ENCODE peak calls at places on chromosome 2, in six cellular contexts. G is stomach, N is HepG2, C is K562, J is SK-N-MC, W is esophagus muscularis mucosa. T is an unnamed sample.

GRCh38 chr2:35538796-35539195 is 816.8 kb upstream of the CRIM1 start:
- DNase-seq in W (no peak), C (no peak), J (no peak), N (no peak), G (no peak), T (no peak)

GRCh38 chr2:39875182-39875913 is 96.3 kb upstream of the THUMPD2 start:
- DNase-seq in N (no peak), C (no peak), W (no peak), G (no peak), J (no peak), T (no peak)

GRCh38 chr2:216115224-216115582 is 6.1 kb downstream of the XRCC5 start:
- DNase-seq in W (no peak), J (no peak), N (no peak), G (no peak), C (no peak), T (no peak)

GRCh38 chr2:28652217-28652616 is 99.4 kb upstream of the PPP1CB start:
- DNase-seq in N (no peak), J (no peak), C (no peak), G (no peak), W (no peak), T (no peak)

GRCh38 chr2:29255006-29255405 is 139.8 kb downstream of the CLIP4 start:
- DNase-seq in N (no peak), J (no peak), G (no peak), C (no peak), W (no peak), T (no peak)

GRCh38 chr2:3094999-3095958 is 282.3 kb downstream of the EIPR1 start:
- DNase-seq in N (no peak), W (peak; percentile 79), J (no peak), C (peak; percentile 81), G (no peak), T (peak; percentile 70)

GRCh38 chr2:219633276-219634065 is 6.0 kb downstream of the SLC4A3 start:
- DNase-seq in G (peak; percentile 15), N (no peak), J (no peak), C (no peak), W (no peak), T (no peak)

GRCh38 chr2:49914281-49914680 is 760.0 kb upstream of the FSHR start:
- DNase-seq in G (no peak), C (no peak), W (no peak), N (no peak), J (peak; percentile 72), T (no peak)

GRCh38 chr2:168002021-168002553 is 245.3 kb downstream of the STK39 start:
- DNase-seq in J (no peak), C (no peak), N (no peak), W (no peak), G (no peak), T (no peak)

GRCh38 chr2:134912406-134912805 is 6.2 kb upstream of the CCNT2 start:
- DNase-seq in C (no peak), W (no peak), N (no peak), J (no peak), G (no peak), T (no peak)

GRCh38 chr2:182870227-182870626 is 3.8 kb upstream of the FRZB start:
- DNase-seq in G (peak; percentile 32), W (no peak), N (peak; percentile 56), C (peak; percentile 44), J (no peak), T (no peak)

GRCh38 chr2:71893646-71894045 is 254.0 kb downstream of the CYP26B1 start:
- DNase-seq in J (no peak), G (no peak), C (no peak), N (no peak), W (peak; percentile 87), T (peak; percentile 81)

DNA sequence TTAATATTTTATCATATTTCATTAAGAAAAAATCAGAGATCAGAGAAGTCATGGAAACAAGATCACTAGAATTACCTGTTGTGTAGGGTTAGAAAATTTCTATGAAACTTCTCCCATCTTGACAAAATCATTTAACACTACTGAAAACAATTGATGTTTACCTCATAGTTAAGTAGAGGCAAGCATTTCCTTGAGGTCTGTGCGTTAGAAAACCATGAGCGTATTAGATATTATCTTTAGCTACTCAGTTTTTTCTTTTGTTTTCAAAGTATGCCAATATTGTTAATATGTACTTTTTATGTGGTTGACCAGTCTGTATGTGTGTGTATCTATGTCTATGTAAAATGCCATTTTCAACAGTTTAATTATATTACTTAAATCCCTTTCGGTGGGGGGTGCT is 335.7 kb downstream of the PARD3B start:
- DNase-seq in G (no peak), N (no peak), W (no peak), J (no peak), C (no peak), T (no peak)
- TF ChIP-seq POLR2AphosphoS5 in G (no peak), N (no peak), W (no peak), J (no peak), C (no peak), T (no peak)

GRCh38 chr2:36695746-36696415 is 626 bp upstream of the VIT start:
- DNase-seq in W (peak; percentile 83), C (no peak), N (no peak), J (no peak), G (no peak), T (no peak)

GRCh38 chr2:36696533-36696932 is at the start of gene VIT:
- DNase-seq in C (no peak), W (peak; percentile 37), J (no peak), N (no peak), G (no peak), T (no peak)

GRCh38 chr2:36700311-36700710 is 3.8 kb downstream of the VIT start:
- DNase-seq in N (no peak), C (no peak), J (no peak), W (peak; percentile 53), G (no peak), T (no peak)

GRCh38 chr2:36698978-36699377 is 2.5 kb downstream of the VIT start:
- DNase-seq in N (no peak), G (no peak), J (no peak), W (peak; percentile 89), C (no peak), T (no peak)

GRCh38 chr2:36697424-36698066 is 1.0 kb downstream of the VIT start:
- DNase-seq in C (no peak), G (no peak), J (no peak), W (no peak), N (no peak), T (no peak)
- H3K4me3 ChIP-seq in C (no peak overlapping the region), G (no peak overlapping the region), J (peak overlapping the region; percentile 43), W (peak overlapping the region; percentile 9), N (no peak overlapping the region), T (no peak overlapping the region)

GRCh38 chr2:190994148-190994547 is 19.8 kb downstream of the STAT1 start:
- DNase-seq in J (no peak), G (no peak), N (no peak), W (no peak), C (no peak), T (no peak)
- TF ChIP-seq POLR2AphosphoS5 in J (no peak), G (no peak), N (no peak), W (no peak), C (no peak), T (no peak)

GRCh38 chr2:152440460-152440859 is 105.5 kb downstream of the FMNL2 start:
- DNase-seq in N (no peak), W (no peak), J (no peak), G (no peak), C (no peak), T (no peak)

GRCh38 chr2:152437276-152437879 is 102.4 kb downstream of the FMNL2 start:
- DNase-seq in G (no peak), C (no peak), J (no peak), N (no peak), W (peak; percentile 50), T (no peak)

GRCh38 chr2:152441961-152442360 is 107.0 kb downstream of the FMNL2 start:
- DNase-seq in W (no peak), J (no peak), N (no peak), G (no peak), C (no peak), T (no peak)

GRCh38 chr2:152443771-152444170 is 108.8 kb downstream of the FMNL2 start:
- DNase-seq in N (no peak), G (no peak), C (no peak), J (no peak), W (peak; percentile 72), T (no peak)

DNA sequence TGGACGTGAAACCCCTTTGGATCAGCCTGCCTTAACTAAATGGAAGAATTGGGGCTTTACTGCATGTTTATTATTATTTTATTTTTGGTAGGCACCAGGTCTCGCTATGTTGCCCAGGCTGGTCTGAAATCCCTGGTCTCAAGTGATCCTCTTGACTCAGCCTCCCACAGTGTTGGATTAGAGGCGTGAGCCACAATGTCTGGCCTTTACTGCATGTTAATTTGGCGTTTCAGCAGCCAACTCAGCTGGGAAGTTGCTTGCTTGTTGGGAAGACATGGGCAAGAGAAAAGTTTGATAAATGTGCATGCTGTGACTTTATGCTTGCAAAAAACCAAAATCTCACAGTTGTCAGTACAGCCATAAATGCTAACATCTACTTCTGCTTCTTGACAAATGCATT is 105.1 kb downstream of the FMNL2 start:
- DNase-seq in G (no peak), J (no peak), C (no peak), W (no peak), N (no peak), T (no peak)
- H3K4me3 ChIP-seq in G (no peak overlapping the region), J (no peak overlapping the region), C (no peak overlapping the region), W (no peak overlapping the region), N (no peak overlapping the region), T (no peak overlapping the region)

GRCh38 chr2:199851886-199852285 is 894 bp upstream of the FTCDNL1 start:
- DNase-seq in W (no peak), G (no peak), N (no peak), J (no peak), C (no peak), T (no peak)
- TF ChIP-seq POLR2AphosphoS5 in W (no peak), G (no peak), N (no peak), J (no peak), C (no peak), T (no peak)

DNA sequence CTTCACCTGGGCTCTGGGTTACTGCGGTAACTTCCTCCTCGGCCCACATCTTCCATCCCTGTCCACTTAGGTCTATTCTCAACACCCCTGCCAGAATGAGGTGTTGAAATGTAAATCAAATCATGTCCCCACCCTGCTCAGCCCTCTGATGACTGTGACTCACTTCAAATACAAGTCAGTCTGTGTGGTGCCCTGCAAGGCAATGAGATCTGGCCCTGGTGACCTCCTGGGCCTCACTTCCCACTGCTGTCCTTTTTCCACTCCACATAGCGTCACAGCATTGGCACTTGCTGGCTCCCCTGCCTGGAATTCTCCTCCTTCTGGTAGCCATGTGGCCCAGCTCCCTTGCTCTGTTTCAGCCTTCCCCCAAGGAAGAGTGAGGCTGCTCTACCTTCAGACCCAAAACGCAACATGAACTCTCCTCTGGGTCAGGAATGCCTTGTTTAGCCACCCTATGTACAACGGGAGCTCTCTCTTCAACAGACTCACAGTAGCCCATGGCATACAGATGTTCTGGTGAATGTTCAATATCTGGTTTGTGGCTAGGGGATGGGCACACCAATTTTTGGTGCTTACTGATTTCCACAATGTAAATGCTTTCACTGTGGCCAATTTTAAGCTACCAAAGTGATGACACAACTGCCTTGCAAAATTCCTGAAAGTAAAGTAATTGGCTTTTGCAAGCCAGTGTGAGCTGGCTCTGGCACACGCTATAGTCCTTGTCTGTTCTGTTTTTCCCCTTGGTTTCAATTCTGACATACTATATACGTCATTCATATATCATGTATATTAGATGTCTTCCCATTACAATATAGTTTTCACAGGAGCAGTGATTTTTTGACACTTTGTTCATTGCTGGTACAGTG is 550.3 kb upstream of the HS6ST1 start:
- DNase-seq in W (no peak), J (no peak), G (no peak), C (no peak), N (no peak), T (no peak)
- H3K4me3 ChIP-seq in W (no peak overlapping the region), J (no peak overlapping the region), G (no peak overlapping the region), C (no peak overlapping the region), N (no peak overlapping the region), T (no peak overlapping the region)

GRCh38 chr2:63827749-63828148 is 13.9 kb upstream of the UGP2 start:
- DNase-seq in N (peak; percentile 92), W (no peak), C (no peak), J (no peak), G (no peak), T (no peak)
- TF ChIP-seq POLR2AphosphoS5 in N (no peak), W (no peak), C (peak; percentile 61), J (no peak), G (no peak), T (no peak)